ENCODE peak calls at places on chromosome 16, in seven cellular contexts. One of them, this sample, is unnamed.

GRCh38 chr16:56354746-56355145 is 70.6 kb downstream of the AMFR start:
- DNase-seq in HCT116: no peak
- DNase-seq in SK-N-SH: peak
- DNase-seq in H1: no peak
- DNase-seq in HepG2: no peak
- DNase-seq in K562: no peak
- DNase-seq in GM12878: no peak
- DNase-seq in this sample: no peak

GRCh38 chr16:16007743-16008111 is 58.3 kb downstream of the ABCC1 start:
- DNase-seq in HCT116: no peak
- DNase-seq in SK-N-SH: no peak
- DNase-seq in H1: no peak
- DNase-seq in HepG2: no peak
- DNase-seq in K562: no peak
- DNase-seq in GM12878: peak
- DNase-seq in this sample: no peak

GRCh38 chr16:57493767-57494166 is 7.5 kb upstream of the DOK4 start:
- DNase-seq in HCT116: no peak
- DNase-seq in SK-N-SH: no peak
- DNase-seq in H1: no peak
- DNase-seq in HepG2: no peak
- DNase-seq in K562: no peak
- DNase-seq in GM12878: no peak
- DNase-seq in this sample: no peak

GRCh38 chr16:49524578-49525315 is 151.1 kb downstream of the C16orf78 start:
- DNase-seq in HCT116: no peak
- DNase-seq in SK-N-SH: peak
- DNase-seq in H1: no peak
- DNase-seq in HepG2: no peak
- DNase-seq in K562: no peak
- DNase-seq in GM12878: no peak
- DNase-seq in this sample: no peak

GRCh38 chr16:71883849-71884638 is at the start of gene ZNF821:
- DNase-seq in HCT116: no peak
- DNase-seq in SK-N-SH: peak
- DNase-seq in H1: peak
- DNase-seq in HepG2: peak
- DNase-seq in K562: peak
- DNase-seq in GM12878: no peak
- DNase-seq in this sample: peak

GRCh38 chr16:2585651-2586081 is 47.8 kb downstream of the PDPK1 start:
- DNase-seq in HCT116: no peak
- DNase-seq in SK-N-SH: no peak
- DNase-seq in H1: no peak
- DNase-seq in HepG2: no peak
- DNase-seq in K562: no peak
- DNase-seq in GM12878: no peak
- DNase-seq in this sample: no peak

GRCh38 chr16:89092013-89092412 is 1.6 kb upstream of the ACSF3 start:
- DNase-seq in HCT116: no peak
- DNase-seq in SK-N-SH: no peak
- DNase-seq in H1: no peak
- DNase-seq in HepG2: no peak
- DNase-seq in K562: no peak
- DNase-seq in GM12878: no peak
- DNase-seq in this sample: no peak

GRCh38 chr16:15686287-15686686 is 36.2 kb downstream of the NDE1 start:
- DNase-seq in HCT116: no peak
- DNase-seq in SK-N-SH: no peak
- DNase-seq in H1: no peak
- DNase-seq in HepG2: no peak
- DNase-seq in K562: no peak
- DNase-seq in GM12878: no peak
- DNase-seq in this sample: no peak

GRCh38 chr16:67163903-67164558 is 514 bp upstream of the HSF4 start:
- DNase-seq in HCT116: no peak
- DNase-seq in SK-N-SH: peak
- DNase-seq in H1: peak
- DNase-seq in HepG2: no peak
- DNase-seq in K562: no peak
- DNase-seq in GM12878: no peak
- DNase-seq in this sample: no peak

GRCh38 chr16:12010388-12011251 is 34.1 kb downstream of the SNX29 start:
- DNase-seq in HCT116: no peak
- DNase-seq in SK-N-SH: no peak
- DNase-seq in H1: no peak
- DNase-seq in HepG2: no peak
- DNase-seq in K562: no peak
- DNase-seq in GM12878: no peak
- DNase-seq in this sample: no peak

GRCh38 chr16:66194866-66195265 is 171.6 kb upstream of the CDH5 start:
- DNase-seq in HCT116: no peak
- DNase-seq in SK-N-SH: no peak
- DNase-seq in H1: no peak
- DNase-seq in HepG2: no peak
- DNase-seq in K562: no peak
- DNase-seq in GM12878: no peak
- DNase-seq in this sample: no peak

GRCh38 chr16:27341549-27341948 is 27.8 kb downstream of the IL4R start:
- DNase-seq in HCT116: no peak
- DNase-seq in SK-N-SH: no peak
- DNase-seq in H1: no peak
- DNase-seq in HepG2: no peak
- DNase-seq in K562: no peak
- DNase-seq in GM12878: no peak
- DNase-seq in this sample: no peak

GRCh38 chr16:70250748-70251650 is 741 bp downstream of the EXOSC6 start:
- DNase-seq in HCT116: no peak
- DNase-seq in SK-N-SH: peak
- DNase-seq in H1: peak
- DNase-seq in HepG2: peak
- DNase-seq in K562: peak
- DNase-seq in GM12878: no peak
- DNase-seq in this sample: peak

GRCh38 chr16:9072806-9073341 is 18.6 kb upstream of the HAPSTR1 start:
- DNase-seq in HCT116: no peak
- DNase-seq in SK-N-SH: no peak
- DNase-seq in H1: no peak
- DNase-seq in HepG2: no peak
- DNase-seq in K562: no peak
- DNase-seq in GM12878: peak
- DNase-seq in this sample: no peak

GRCh38 chr16:84462296-84463210 is 41.9 kb downstream of the MEAK7 start:
- DNase-seq in HCT116: no peak
- DNase-seq in SK-N-SH: no peak
- DNase-seq in H1: no peak
- DNase-seq in HepG2: no peak
- DNase-seq in K562: no peak
- DNase-seq in GM12878: no peak
- DNase-seq in this sample: no peak

GRCh38 chr16:11128211-11129123 is 127.5 kb downstream of the SOCS1 start:
- DNase-seq in HCT116: no peak
- DNase-seq in SK-N-SH: peak
- DNase-seq in H1: no peak
- DNase-seq in HepG2: no peak
- DNase-seq in K562: peak
- DNase-seq in GM12878: no peak
- DNase-seq in this sample: peak

GRCh38 chr16:70747703-70748631 is 53.0 kb downstream of the VAC14 start:
- DNase-seq in HCT116: no peak
- DNase-seq in SK-N-SH: no peak
- DNase-seq in H1: no peak
- DNase-seq in HepG2: no peak
- DNase-seq in K562: peak
- DNase-seq in GM12878: no peak
- DNase-seq in this sample: no peak

GRCh38 chr16:66289986-66290385 is 76.5 kb upstream of the CDH5 start:
- DNase-seq in HCT116: no peak
- DNase-seq in SK-N-SH: no peak
- DNase-seq in H1: no peak
- DNase-seq in HepG2: no peak
- DNase-seq in K562: no peak
- DNase-seq in GM12878: no peak
- DNase-seq in this sample: no peak

GRCh38 chr16:2165861-2166260 is 10.3 kb downstream of the TRAF7 start:
- DNase-seq in HCT116: no peak
- DNase-seq in SK-N-SH: no peak
- DNase-seq in H1: no peak
- DNase-seq in HepG2: no peak
- DNase-seq in K562: no peak
- DNase-seq in GM12878: no peak
- DNase-seq in this sample: no peak

GRCh38 chr16:57341441-57342303 is 16.9 kb upstream of the CCL22 start:
- DNase-seq in HCT116: no peak
- DNase-seq in SK-N-SH: peak
- DNase-seq in H1: no peak
- DNase-seq in HepG2: no peak
- DNase-seq in K562: no peak
- DNase-seq in GM12878: no peak
- DNase-seq in this sample: peak

GRCh38 chr16:66933776-66934137 is 445 bp downstream of the CIAO2B start:
- DNase-seq in HCT116: no peak
- DNase-seq in SK-N-SH: no peak
- DNase-seq in H1: no peak
- DNase-seq in HepG2: no peak
- DNase-seq in K562: no peak
- DNase-seq in GM12878: no peak
- DNase-seq in this sample: no peak

GRCh38 chr16:69286941-69287713 is 24.0 kb upstream of the VPS4A start:
- DNase-seq in HCT116: peak
- DNase-seq in SK-N-SH: peak
- DNase-seq in H1: no peak
- DNase-seq in HepG2: peak
- DNase-seq in K562: peak
- DNase-seq in GM12878: peak
- DNase-seq in this sample: peak

GRCh38 chr16:66551362-66551761 is 1.0 kb upstream of the CKLF start:
- DNase-seq in HCT116: peak
- DNase-seq in SK-N-SH: peak
- DNase-seq in H1: no peak
- DNase-seq in HepG2: peak
- DNase-seq in K562: peak
- DNase-seq in GM12878: peak
- DNase-seq in this sample: peak

GRCh38 chr16:3951861-3952332 is 71.4 kb upstream of the CREBBP start:
- DNase-seq in HCT116: no peak
- DNase-seq in SK-N-SH: no peak
- DNase-seq in H1: no peak
- DNase-seq in HepG2: no peak
- DNase-seq in K562: no peak
- DNase-seq in GM12878: no peak
- DNase-seq in this sample: no peak
- TF ChIP-seq JUND in HCT116: no peak
- TF ChIP-seq JUND in SK-N-SH: no peak
- TF ChIP-seq JUND in H1: no peak
- TF ChIP-seq JUND in HepG2: no peak
- TF ChIP-seq JUND in K562: no peak
- TF ChIP-seq JUND in GM12878: no peak
- TF ChIP-seq JUND in this sample: no peak

GRCh38 chr16:87319011-87319410 is 1.8 kb upstream of the C16orf95 start:
- DNase-seq in HCT116: no peak
- DNase-seq in SK-N-SH: no peak
- DNase-seq in H1: no peak
- DNase-seq in HepG2: no peak
- DNase-seq in K562: no peak
- DNase-seq in GM12878: no peak
- DNase-seq in this sample: no peak

GRCh38 chr16:87318158-87318644 is 1.0 kb upstream of the C16orf95 start:
- DNase-seq in HCT116: no peak
- DNase-seq in SK-N-SH: no peak
- DNase-seq in H1: no peak
- DNase-seq in HepG2: peak
- DNase-seq in K562: peak
- DNase-seq in GM12878: no peak
- DNase-seq in this sample: no peak

GRCh38 chr16:87316450-87316922 is 706 bp downstream of the C16orf95 start:
- DNase-seq in HCT116: no peak
- DNase-seq in SK-N-SH: no peak
- DNase-seq in H1: no peak
- DNase-seq in HepG2: no peak
- DNase-seq in K562: no peak
- DNase-seq in GM12878: no peak
- DNase-seq in this sample: no peak

GRCh38 chr16:87316923-87317765 is at the start of gene C16orf95:
- DNase-seq in HCT116: peak
- DNase-seq in SK-N-SH: peak
- DNase-seq in H1: peak
- DNase-seq in HepG2: peak
- DNase-seq in K562: peak
- DNase-seq in GM12878: peak
- DNase-seq in this sample: peak

GRCh38 chr16:87317766-87318121 is 552 bp upstream of the C16orf95 start:
- DNase-seq in HCT116: no peak
- DNase-seq in SK-N-SH: peak
- DNase-seq in H1: no peak
- DNase-seq in HepG2: peak
- DNase-seq in K562: peak
- DNase-seq in GM12878: no peak
- DNase-seq in this sample: peak
- TF ChIP-seq JUND in HCT116: no peak
- TF ChIP-seq JUND in SK-N-SH: no peak
- TF ChIP-seq JUND in H1: no peak
- TF ChIP-seq JUND in HepG2: no peak
- TF ChIP-seq JUND in K562: no peak
- TF ChIP-seq JUND in GM12878: no peak
- TF ChIP-seq JUND in this sample: no peak

DNA sequence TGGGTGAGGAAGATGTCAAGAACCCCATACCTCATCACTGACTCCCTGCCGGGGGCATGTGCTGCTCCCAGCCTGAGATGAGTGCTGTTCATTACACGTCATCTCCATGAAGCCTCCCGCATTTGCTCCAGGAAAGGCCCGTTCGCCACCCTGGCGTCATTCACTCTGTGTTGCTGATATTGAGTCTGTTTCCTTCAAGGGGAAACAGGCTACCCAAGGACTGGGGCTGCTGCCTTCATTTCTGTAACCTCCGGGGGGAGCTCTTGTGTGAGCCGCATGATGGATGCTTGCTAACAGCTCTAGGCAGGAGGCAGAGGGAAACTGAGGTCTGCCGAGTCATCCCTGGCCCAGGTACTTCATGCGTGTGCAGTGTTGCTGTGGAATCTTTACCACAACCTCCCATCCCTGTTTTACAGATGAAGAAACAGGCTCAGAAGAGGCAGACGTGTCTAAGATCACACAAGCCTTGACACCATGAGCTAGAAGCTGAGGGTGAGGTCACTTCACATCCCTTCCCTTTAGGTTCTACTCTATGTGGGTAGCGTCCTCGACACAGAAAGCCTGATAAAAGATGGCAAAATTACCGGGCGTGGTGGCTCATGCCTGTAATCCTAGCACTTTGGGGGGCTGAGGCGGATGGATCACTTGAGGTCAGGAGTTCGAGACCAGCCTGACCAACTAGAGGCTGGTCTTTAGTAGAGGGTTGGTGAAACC is 3.5 kb upstream of the ARMC5 start:
- DNase-seq in HCT116: no peak
- DNase-seq in SK-N-SH: peak
- DNase-seq in H1: peak
- DNase-seq in HepG2: no peak
- DNase-seq in K562: peak
- DNase-seq in GM12878: no peak
- DNase-seq in this sample: no peak
- TF ChIP-seq JUND in HCT116: no peak
- TF ChIP-seq JUND in SK-N-SH: no peak
- TF ChIP-seq JUND in H1: no peak
- TF ChIP-seq JUND in HepG2: no peak
- TF ChIP-seq JUND in K562: peak
- TF ChIP-seq JUND in GM12878: no peak
- TF ChIP-seq JUND in this sample: no peak

GRCh38 chr16:79104567-79104966 is 496.0 kb downstream of the MAF start:
- DNase-seq in HCT116: no peak
- DNase-seq in SK-N-SH: no peak
- DNase-seq in H1: no peak
- DNase-seq in HepG2: no peak
- DNase-seq in K562: no peak
- DNase-seq in GM12878: no peak
- DNase-seq in this sample: no peak
- TF ChIP-seq JUND in HCT116: no peak
- TF ChIP-seq JUND in SK-N-SH: no peak
- TF ChIP-seq JUND in H1: no peak
- TF ChIP-seq JUND in HepG2: no peak
- TF ChIP-seq JUND in K562: no peak
- TF ChIP-seq JUND in GM12878: no peak
- TF ChIP-seq JUND in this sample: no peak